ENCODE peak calls at places on chromosomes 2 and 18, in six cellular contexts. Q is fibroblast of pulmonary artery, P is transverse colon, W is foreskin keratinocyte, K is type B pancreatic cell, M is epithelial cell of esophagus. N is an unnamed sample.

GRCh38 chr18:48887905-48888531 is 62.7 kb downstream of the SMAD7 start:
- DNase-seq in Q (no peak), P (no peak), W (no peak), K (no peak), M (no peak), N (peak)

GRCh38 chr18:24726727-24727539 is 266.5 kb downstream of the HRH4 start:
- DNase-seq in Q (peak), P (peak), W (peak), K (no peak), M (peak), N (no peak)

GRCh38 chr2:127807678-127808353 is 3.2 kb downstream of the WDR33 start:
- DNase-seq in Q (peak), P (no peak), W (no peak), K (no peak), M (no peak), N (no peak)

GRCh38 chr2:118371500-118371899 is 283.2 kb downstream of the INSIG2 start:
- DNase-seq in Q (peak), P (no peak), W (no peak), K (no peak), M (peak), N (no peak)

GRCh38 chr2:63066838-63067237 is 16.2 kb downstream of the OTX1 start:
- DNase-seq in Q (no peak), P (no peak), W (no peak), K (no peak), M (no peak), N (no peak)

GRCh38 chr2:204180671-204181070 is 244.1 kb downstream of the ICOS start:
- DNase-seq in Q (no peak), P (no peak), W (no peak), K (no peak), M (no peak), N (no peak)

GRCh38 chr2:148244593-148245292 is 223.9 kb downstream of the MBD5 start:
- DNase-seq in Q (peak), P (no peak), W (no peak), K (no peak), M (peak), N (no peak)

GRCh38 chr2:85248741-85249524 is 78.9 kb downstream of the TGOLN2 start:
- DNase-seq in Q (peak), P (peak), W (peak), K (no peak), M (peak), N (no peak)

GRCh38 chr2:109601693-109602250 is 12.0 kb downstream of the SEPTIN10 start:
- DNase-seq in Q (peak), P (peak), W (no peak), K (no peak), M (no peak), N (no peak)

GRCh38 chr18:55833543-55833942 is 245.6 kb upstream of the TCF4 start:
- DNase-seq in Q (peak), P (no peak), W (peak), K (no peak), M (peak), N (no peak)

GRCh38 chr2:220064282-220065042 is 437.0 kb downstream of the SLC4A3 start:
- DNase-seq in Q (no peak), P (no peak), W (no peak), K (no peak), M (no peak), N (no peak)

GRCh38 chr2:235500761-235501662 is 7.2 kb downstream of the AGAP1 start:
- DNase-seq in Q (peak), P (no peak), W (no peak), K (no peak), M (peak), N (no peak)

GRCh38 chr2:212421571-212422334 is 116.8 kb downstream of the ERBB4 start:
- DNase-seq in Q (peak), P (no peak), W (no peak), K (no peak), M (peak), N (no peak)

GRCh38 chr2:225806105-225806504 is 406.6 kb downstream of the NYAP2 start:
- DNase-seq in Q (peak), P (no peak), W (no peak), K (no peak), M (no peak), N (no peak)

GRCh38 chr2:152375174-152375573 is 40.2 kb downstream of the FMNL2 start:
- DNase-seq in Q (no peak), P (no peak), W (no peak), K (no peak), M (no peak), N (no peak)

GRCh38 chr2:88865801-88866353 is 174.4 kb downstream of the RPIA start:
- DNase-seq in Q (peak), P (no peak), W (no peak), K (no peak), M (no peak), N (no peak)

GRCh38 chr18:11148655-11149440 is 521 bp downstream of the PIEZO2 start:
- DNase-seq in Q (no peak), P (no peak), W (no peak), K (peak), M (no peak), N (no peak)

GRCh38 chr2:110747522-110748488 is 15.4 kb downstream of the ACOXL start:
- DNase-seq in Q (no peak), P (no peak), W (no peak), K (no peak), M (no peak), N (no peak)

GRCh38 chr2:190277234-190278112 is 42.2 kb downstream of the HIBCH start:
- DNase-seq in Q (peak), P (peak), W (peak), K (no peak), M (peak), N (no peak)

GRCh38 chr18:46917808-46918600 is 602 bp downstream of the KATNAL2 start:
- DNase-seq in Q (peak), P (peak), W (no peak), K (no peak), M (peak), N (no peak)

GRCh38 chr18:6963452-6964097 is 154.0 kb downstream of the LAMA1 start:
- DNase-seq in Q (no peak), P (no peak), W (no peak), K (no peak), M (no peak), N (no peak)

GRCh38 chr2:15818186-15818795 is 122.1 kb upstream of the MYCN start:
- DNase-seq in Q (no peak), P (no peak), W (no peak), K (no peak), M (no peak), N (no peak)

GRCh38 chr2:15818881-15819280 is 121.5 kb upstream of the MYCN start:
- DNase-seq in Q (no peak), P (no peak), W (no peak), K (no peak), M (no peak), N (no peak)

GRCh38 chr2:15816674-15817406 is 123.5 kb upstream of the MYCN start:
- DNase-seq in Q (no peak), P (no peak), W (no peak), K (no peak), M (no peak), N (no peak)

GRCh38 chr2:15816226-15816625 is 124.1 kb upstream of the MYCN start:
- DNase-seq in Q (no peak), P (no peak), W (no peak), K (no peak), M (no peak), N (no peak)

DNA sequence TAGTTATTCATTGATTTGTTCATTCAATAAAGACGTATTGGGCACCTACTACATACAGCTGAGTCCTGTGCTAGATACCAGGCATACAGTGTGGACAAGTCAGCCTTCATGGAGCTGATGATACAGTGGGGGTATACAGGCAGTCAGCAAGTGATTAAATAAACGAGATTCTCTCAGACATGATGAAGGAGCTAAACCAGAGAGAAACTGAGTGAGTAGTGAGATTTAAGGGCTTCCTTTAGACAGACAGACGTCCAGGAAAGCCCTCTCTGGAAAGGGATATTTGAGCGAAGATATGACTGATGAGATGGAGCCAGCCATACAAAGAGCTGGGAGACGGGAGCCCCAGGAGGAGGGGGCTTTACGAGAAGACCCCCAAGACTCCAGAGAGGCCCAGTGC is 122.6 kb upstream of the MYCN start:
- DNase-seq in Q (no peak), P (no peak), W (no peak), K (no peak), M (no peak), N (no peak)
- TF ChIP-seq CTCF in Q (no peak), P (no peak), W (no peak), K (no peak), M (no peak), N (no peak)

DNA sequence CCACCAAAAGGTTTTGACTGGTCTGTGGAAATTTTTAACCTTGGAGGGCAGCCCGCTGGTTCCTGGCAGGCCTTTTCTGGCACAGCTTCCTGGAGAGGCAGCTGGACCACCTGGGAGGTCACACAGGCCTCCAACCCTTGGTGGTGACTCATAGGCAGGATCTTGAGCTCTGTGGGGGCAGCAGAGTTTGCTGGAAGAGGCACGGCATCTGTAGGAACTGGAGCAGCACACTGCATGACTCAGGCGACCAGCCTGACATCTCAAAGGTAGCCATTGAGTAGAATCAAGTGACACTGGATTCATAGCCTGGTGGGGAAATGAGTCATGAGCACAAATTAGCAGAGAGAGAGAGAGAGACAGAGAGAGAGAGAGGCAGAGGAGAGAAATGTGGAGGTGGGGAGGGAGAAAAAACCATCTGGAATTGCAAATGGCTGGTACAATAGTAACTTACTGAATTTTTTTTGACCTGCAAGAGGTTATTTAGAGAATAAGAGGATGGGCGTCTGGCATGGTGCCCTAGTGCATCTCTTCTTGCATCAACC is 57.4 kb downstream of the TRPM8 start:
- DNase-seq in Q (peak), P (no peak), W (peak), K (no peak), M (peak), N (no peak)
- TF ChIP-seq CTCF in Q (no peak), P (no peak), W (no peak), K (no peak), M (no peak), N (no peak)

GRCh38 chr2:26537826-26538475 is 60.0 kb upstream of the OTOF start:
- DNase-seq in Q (no peak), P (peak), W (no peak), K (no peak), M (no peak), N (no peak)
- TF ChIP-seq CTCF in Q (no peak), P (no peak), W (no peak), K (no peak), M (no peak), N (no peak)

DNA sequence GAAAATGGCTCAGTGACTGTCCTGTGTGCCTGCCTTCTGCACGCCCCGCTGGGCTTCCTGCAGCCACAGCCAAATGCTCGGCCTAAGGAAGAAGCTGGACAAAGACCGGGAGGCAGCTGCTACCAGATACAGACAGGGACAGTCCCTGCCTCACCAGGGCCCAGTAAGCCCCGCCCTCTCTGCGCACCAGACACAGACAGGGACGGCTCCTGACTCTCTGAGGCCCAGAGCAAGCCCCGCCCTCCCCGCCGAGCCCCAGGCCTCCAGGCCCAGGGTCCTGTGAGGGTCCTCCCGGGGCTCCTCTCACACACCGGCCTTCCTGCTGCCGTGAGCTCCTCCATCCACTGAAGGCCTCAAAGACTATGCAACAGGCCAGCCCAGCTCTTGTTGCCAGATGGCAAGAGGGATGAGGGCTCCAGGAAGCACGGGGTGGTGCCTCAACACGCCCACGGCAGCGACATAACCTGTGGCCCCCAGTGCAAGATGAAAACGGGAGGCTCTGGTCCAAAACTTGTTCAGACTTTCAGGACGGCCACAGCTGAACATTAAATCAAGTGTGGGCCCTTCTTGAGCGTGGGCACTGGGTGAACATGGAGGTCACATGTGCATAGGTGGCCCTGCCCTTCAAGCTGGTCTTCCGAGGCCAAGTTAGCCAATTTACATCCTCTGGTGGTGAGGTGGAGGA is 77.6 kb downstream of the NDUFA10 start:
- DNase-seq in Q (no peak), P (no peak), W (no peak), K (peak), M (no peak), N (peak)
- TF ChIP-seq CTCF in Q (no peak), P (no peak), W (no peak), K (no peak), M (no peak), N (no peak)

GRCh38 chr18:76306685-76307292 is 188.3 kb downstream of the ZNF516 start:
- DNase-seq in Q (no peak), P (no peak), W (no peak), K (no peak), M (no peak), N (no peak)
- TF ChIP-seq CTCF in Q (no peak), P (no peak), W (peak), K (peak), M (no peak), N (no peak)

N was measured in coronary artery.